ENCODE peak calls at places on chromosome 2, in nine cellular contexts. E is Peyer's patch; J is heart left ventricle; V is endodermal cell; Y is CD4-positive, alpha-beta T cell; Q is PC-9; H is GM23248; R is ascending aorta; F is HL-60. T is an unnamed sample.

GRCh38 chr2:103773884-103774283 is 1012.1 kb downstream of the TMEM182 start:
- DNase-seq in E (no peak), J (no peak), V (no peak), Y (no peak), Q (no peak), H (no peak), R (no peak), F (no peak), T (no peak)

GRCh38 chr2:208489687-208490086 is 83.1 kb downstream of the PTH2R start:
- DNase-seq in E (no peak), J (no peak), V (no peak), Y (no peak), Q (no peak), H (no peak), R (no peak), F (no peak), T (no peak)

GRCh38 chr2:171432969-171433762 is 624 bp downstream of the METTL8 start:
- DNase-seq in E (peak), J (peak), V (peak), Y (peak), Q (peak), H (peak), R (no peak), F (peak), T (no peak)

GRCh38 chr2:59029058-59029457 is 787.9 kb upstream of the FANCL start:
- DNase-seq in E (no peak), J (no peak), V (no peak), Y (no peak), Q (no peak), H (no peak), R (no peak), F (no peak), T (no peak)

GRCh38 chr2:127790694-127791529 is 20.1 kb downstream of the WDR33 start:
- DNase-seq in E (no peak), J (no peak), V (no peak), Y (no peak), Q (no peak), H (peak), R (no peak), F (no peak), T (no peak)

GRCh38 chr2:64204006-64204632 is 59.9 kb upstream of the PELI1 start:
- DNase-seq in E (peak), J (peak), V (no peak), Y (no peak), Q (peak), H (peak), R (no peak), F (no peak), T (no peak)

GRCh38 chr2:200509227-200509607 is 651 bp downstream of the KCTD18 start:
- DNase-seq in E (no peak), J (no peak), V (peak), Y (no peak), Q (no peak), H (peak), R (no peak), F (no peak), T (no peak)

GRCh38 chr2:6963727-6964126 is 46.5 kb downstream of the RNF144A start:
- DNase-seq in E (no peak), J (no peak), V (no peak), Y (no peak), Q (no peak), H (no peak), R (no peak), F (no peak), T (no peak)

GRCh38 chr2:80186262-80186661 is 118.3 kb downstream of the LRRTM1 start:
- DNase-seq in E (no peak), J (no peak), V (no peak), Y (no peak), Q (no peak), H (no peak), R (no peak), F (no peak), T (no peak)

GRCh38 chr2:139218181-139218580 is 438.0 kb upstream of the NXPH2 start:
- DNase-seq in E (no peak), J (no peak), V (no peak), Y (no peak), Q (no peak), H (no peak), R (no peak), F (no peak), T (no peak)

GRCh38 chr2:21270658-21271057 is 146.9 kb downstream of the TDRD15 start:
- DNase-seq in E (peak), J (peak), V (no peak), Y (no peak), Q (no peak), H (no peak), R (no peak), F (no peak), T (peak)

GRCh38 chr2:5367321-5367720 is 324.9 kb upstream of the SOX11 start:
- DNase-seq in E (no peak), J (no peak), V (no peak), Y (no peak), Q (no peak), H (no peak), R (no peak), F (no peak), T (no peak)

GRCh38 chr2:5368263-5368662 is 323.9 kb upstream of the SOX11 start:
- DNase-seq in E (no peak), J (no peak), V (peak), Y (no peak), Q (no peak), H (no peak), R (no peak), F (no peak), T (no peak)

GRCh38 chr2:5374736-5375135 is 317.4 kb upstream of the SOX11 start:
- DNase-seq in E (no peak), J (no peak), V (no peak), Y (no peak), Q (no peak), H (no peak), R (no peak), F (no peak), T (no peak)

DNA sequence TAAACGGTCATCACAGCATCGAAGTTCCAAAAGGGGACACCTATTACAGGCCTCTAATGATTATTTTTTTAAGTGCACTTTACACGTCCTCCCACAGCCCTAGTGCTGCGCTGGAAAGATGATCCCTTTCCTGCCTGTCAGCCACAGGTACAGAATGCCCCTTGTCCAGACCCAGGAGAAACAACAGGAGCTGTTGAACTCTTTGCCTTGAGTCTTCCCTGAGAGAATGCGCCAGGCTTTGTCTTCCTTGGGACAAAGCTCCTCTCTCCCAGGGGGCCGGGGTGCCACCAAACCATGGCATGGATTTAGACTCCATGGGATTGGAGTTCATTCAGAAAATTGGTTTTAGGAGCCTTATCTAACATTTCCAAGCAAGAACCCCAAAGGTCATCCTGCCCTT is 319.0 kb upstream of the SOX11 start:
- DNase-seq in E (no peak), J (no peak), V (peak), Y (no peak), Q (no peak), H (no peak), R (no peak), F (no peak), T (no peak)
- H3K27ac ChIP-seq in E (no peak), J (no peak), V (peak), Y (no peak), Q (no peak), H (no peak), R (no peak), F (no peak), T (no peak)

DNA sequence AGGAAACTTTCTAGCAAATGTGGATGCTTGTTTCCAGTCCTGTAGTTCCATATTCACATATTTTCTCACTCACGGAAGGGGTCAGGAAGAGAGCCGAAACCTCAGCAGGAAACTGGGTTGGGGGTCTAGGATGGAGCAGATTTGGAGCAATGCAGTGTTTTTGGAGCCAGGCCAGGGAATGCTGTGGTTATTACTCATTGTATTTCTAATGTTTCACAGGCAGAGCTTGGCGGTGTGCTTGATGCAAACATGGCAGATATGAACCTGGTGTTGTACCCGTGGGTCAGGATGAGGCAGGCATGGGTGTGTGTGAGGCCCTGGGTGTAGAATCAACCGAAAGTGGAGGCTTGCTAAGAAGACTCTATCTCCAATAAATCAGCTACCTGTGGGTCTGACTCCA is 34.6 kb upstream of the ACKR3 start:
- DNase-seq in E (no peak), J (no peak), V (no peak), Y (no peak), Q (no peak), H (peak), R (no peak), F (no peak), T (no peak)
- H3K27ac ChIP-seq in E (no peak), J (no peak), V (no peak), Y (no peak), Q (no peak), H (no peak), R (no peak), F (no peak), T (no peak)

GRCh38 chr2:157055660-157056199 is 201.8 kb upstream of the GALNT5 start:
- DNase-seq in E (no peak), J (no peak), V (no peak), Y (no peak), Q (peak), H (peak), R (no peak), F (no peak), T (no peak)
- H3K27ac ChIP-seq in E (no peak), J (peak), V (no peak), Y (no peak), Q (no peak), H (peak), R (no peak), F (no peak), T (peak)

DNA sequence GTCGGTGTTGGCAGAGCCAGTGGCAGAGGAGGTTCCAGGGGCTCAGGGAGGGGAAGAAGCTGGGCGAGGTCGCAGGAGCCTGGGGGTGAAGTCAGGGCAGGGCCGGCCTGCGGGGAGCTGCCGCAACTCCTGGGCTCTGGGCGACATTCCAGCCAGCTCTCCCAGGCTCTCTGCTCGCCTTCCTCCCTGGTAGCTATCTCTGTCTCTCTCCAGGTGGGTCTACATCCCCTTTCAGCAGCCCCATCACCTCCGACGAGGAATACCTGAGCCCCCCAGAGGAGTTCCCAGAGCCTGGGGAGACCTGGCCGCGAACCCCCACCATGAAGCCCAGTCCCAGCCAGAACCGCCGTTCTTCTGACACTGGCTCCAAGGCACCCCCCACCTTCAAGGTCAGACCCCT is 27.0 kb downstream of the SPEG start:
- DNase-seq in E (no peak), J (no peak), V (no peak), Y (no peak), Q (no peak), H (no peak), R (no peak), F (no peak), T (no peak)
- H3K27ac ChIP-seq in E (no peak), J (peak), V (no peak), Y (no peak), Q (no peak), H (no peak), R (peak), F (peak), T (no peak)

DNA sequence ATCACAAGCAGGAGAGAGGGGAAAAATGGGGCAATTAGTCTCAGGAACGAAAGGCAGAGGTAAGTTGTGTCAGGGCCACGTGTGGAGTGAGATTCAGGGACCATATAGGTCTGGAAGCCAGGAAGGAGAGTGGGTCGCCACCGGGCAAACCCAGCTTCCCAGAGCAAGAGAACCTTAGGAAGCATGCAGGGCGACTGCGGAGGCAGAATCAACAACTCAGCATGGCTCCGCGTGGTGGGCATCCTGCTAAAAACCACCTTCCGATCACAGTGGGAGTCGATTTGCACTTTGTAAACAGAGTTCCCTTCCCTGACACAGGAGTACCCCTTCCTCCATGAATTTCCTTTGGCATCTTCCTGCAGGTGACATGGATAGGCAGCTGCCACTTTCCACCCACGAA is 114.6 kb downstream of the TTC32 start:
- DNase-seq in E (no peak), J (no peak), V (peak), Y (no peak), Q (peak), H (no peak), R (no peak), F (no peak), T (no peak)
- H3K27ac ChIP-seq in E (no peak), J (no peak), V (no peak), Y (no peak), Q (peak), H (peak), R (peak), F (no peak), T (no peak)

GRCh38 chr2:96663177-96663576 is 20.6 kb downstream of the FER1L5 start:
- DNase-seq in E (no peak), J (no peak), V (no peak), Y (no peak), Q (no peak), H (no peak), R (no peak), F (no peak), T (no peak)

GRCh38 chr2:96665083-96665569 is 22.6 kb downstream of the FER1L5 start:
- DNase-seq in E (peak), J (peak), V (no peak), Y (no peak), Q (peak), H (peak), R (peak), F (peak), T (no peak)

GRCh38 chr2:96664366-96664765 is 21.8 kb downstream of the FER1L5 start:
- DNase-seq in E (no peak), J (no peak), V (no peak), Y (no peak), Q (peak), H (no peak), R (no peak), F (no peak), T (no peak)

GRCh38 chr2:96662360-96662759 is 19.8 kb downstream of the FER1L5 start:
- DNase-seq in E (no peak), J (no peak), V (no peak), Y (no peak), Q (no peak), H (no peak), R (no peak), F (no peak), T (no peak)

GRCh38 chr2:96663829-96664228 is 21.3 kb downstream of the FER1L5 start:
- DNase-seq in E (peak), J (no peak), V (no peak), Y (no peak), Q (no peak), H (no peak), R (no peak), F (no peak), T (no peak)
- H3K27ac ChIP-seq in E (no peak), J (no peak), V (no peak), Y (no peak), Q (peak), H (no peak), R (peak), F (no peak), T (no peak)

GRCh38 chr2:240820014-240820606 is at the start of gene KIF1A:
- DNase-seq in E (no peak), J (no peak), V (peak), Y (no peak), Q (no peak), H (no peak), R (peak), F (no peak), T (peak)

GRCh38 chr2:240818543-240819403 is 1.2 kb downstream of the KIF1A start:
- DNase-seq in E (peak), J (no peak), V (peak), Y (no peak), Q (no peak), H (no peak), R (peak), F (no peak), T (peak)

GRCh38 chr2:240820607-240821428 is 799 bp upstream of the KIF1A start:
- DNase-seq in E (no peak), J (no peak), V (peak), Y (no peak), Q (no peak), H (no peak), R (peak), F (no peak), T (no peak)

GRCh38 chr2:240818293-240818542 is 1.8 kb downstream of the KIF1A start:
- DNase-seq in E (no peak), J (no peak), V (no peak), Y (no peak), Q (no peak), H (no peak), R (peak), F (no peak), T (no peak)

GRCh38 chr2:240819404-240820013 is 510 bp downstream of the KIF1A start:
- DNase-seq in E (no peak), J (no peak), V (peak), Y (no peak), Q (no peak), H (no peak), R (no peak), F (no peak), T (no peak)
- H3K27ac ChIP-seq in E (no peak), J (no peak), V (no peak), Y (no peak), Q (no peak), H (no peak), R (no peak), F (no peak), T (peak)

GRCh38 chr2:240373289-240373885 is 62.1 kb upstream of the GPC1 start:
- DNase-seq in E (no peak), J (no peak), V (no peak), Y (no peak), Q (no peak), H (no peak), R (no peak), F (no peak), T (no peak)

GRCh38 chr2:240369725-240370585 is 65.5 kb upstream of the GPC1 start:
- DNase-seq in E (no peak), J (peak), V (no peak), Y (no peak), Q (peak), H (peak), R (peak), F (no peak), T (peak)

GRCh38 chr2:240372051-240372450 is 63.4 kb upstream of the GPC1 start:
- DNase-seq in E (no peak), J (no peak), V (no peak), Y (no peak), Q (no peak), H (no peak), R (no peak), F (no peak), T (no peak)

GRCh38 chr2:240368746-240369724 is 66.4 kb upstream of the GPC1 start:
- DNase-seq in E (no peak), J (peak), V (no peak), Y (no peak), Q (peak), H (no peak), R (no peak), F (no peak), T (no peak)

GRCh38 chr2:240371461-240372000 is 63.9 kb upstream of the GPC1 start:
- DNase-seq in E (no peak), J (no peak), V (no peak), Y (no peak), Q (no peak), H (no peak), R (no peak), F (no peak), T (no peak)
- H3K27ac ChIP-seq in E (no peak), J (peak), V (peak), Y (no peak), Q (no peak), H (no peak), R (peak), F (no peak), T (no peak)

GRCh38 chr2:216121255-216121654 is 12.1 kb downstream of the XRCC5 start:
- DNase-seq in E (no peak), J (no peak), V (no peak), Y (no peak), Q (no peak), H (no peak), R (no peak), F (no peak), T (no peak)
- H3K27ac ChIP-seq in E (no peak), J (no peak), V (no peak), Y (no peak), Q (peak), H (no peak), R (no peak), F (no peak), T (no peak)

GRCh38 chr2:218732761-218733158 is 22.1 kb downstream of the TTLL4 start:
- DNase-seq in E (no peak), J (no peak), V (no peak), Y (no peak), Q (no peak), H (peak), R (no peak), F (no peak), T (no peak)

GRCh38 chr2:218732052-218732760 is 21.6 kb downstream of the TTLL4 start:
- DNase-seq in E (no peak), J (no peak), V (no peak), Y (no peak), Q (no peak), H (no peak), R (no peak), F (no peak), T (no peak)

GRCh38 chr2:218736535-218736934 is 25.9 kb downstream of the TTLL4 start:
- DNase-seq in E (no peak), J (no peak), V (no peak), Y (no peak), Q (no peak), H (no peak), R (no peak), F (no peak), T (no peak)

GRCh38 chr2:218734190-218734975 is 23.7 kb downstream of the TTLL4 start:
- DNase-seq in E (no peak), J (no peak), V (no peak), Y (no peak), Q (no peak), H (no peak), R (no peak), F (no peak), T (no peak)

GRCh38 chr2:218733615-218734021 is 23.0 kb downstream of the TTLL4 start:
- DNase-seq in E (peak), J (peak), V (no peak), Y (no peak), Q (peak), H (peak), R (peak), F (peak), T (no peak)
- H3K27ac ChIP-seq in E (no peak), J (no peak), V (no peak), Y (no peak), Q (peak), H (peak), R (no peak), F (peak), T (peak)

T was measured in caudate nucleus.